ENCODE peak calls at places on chromosomes 11 and 22, in six cellular contexts. One of them, this sample, is unnamed.

GRCh38 chr22:30210235-30210831 is 36.2 kb downstream of the LIF start:
- DNase-seq in NCI-H1930: no peak
- DNase-seq in A172: peak; percentile 94
- DNase-seq in GM13976: peak; percentile 19
- DNase-seq in kidney glomerular epithelial cell: no peak
- DNase-seq in OCI-M1: no peak
- DNase-seq in this sample: no peak

GRCh38 chr11:71470956-71471355 is 18.0 kb downstream of the NADSYN1 start:
- DNase-seq in NCI-H1930: no peak
- DNase-seq in A172: no peak
- DNase-seq in GM13976: no peak
- DNase-seq in OCI-M1: no peak
- DNase-seq in kidney glomerular epithelial cell: no peak
- DNase-seq in this sample: no peak

GRCh38 chr22:31647516-31647915 is 14.5 kb downstream of the PISD start:
- DNase-seq in A172: no peak
- DNase-seq in kidney glomerular epithelial cell: peak; percentile 15
- DNase-seq in OCI-M1: no peak
- DNase-seq in NCI-H1930: no peak
- DNase-seq in GM13976: no peak
- DNase-seq in this sample: no peak

GRCh38 chr22:31870890-31871289 is 73.4 kb upstream of the YWHAH start:
- DNase-seq in kidney glomerular epithelial cell: no peak
- DNase-seq in A172: peak; percentile 38
- DNase-seq in GM13976: no peak
- DNase-seq in NCI-H1930: no peak
- DNase-seq in OCI-M1: no peak
- DNase-seq in this sample: no peak

GRCh38 chr11:420054-420910 is 5.5 kb upstream of the SIGIRR start:
- DNase-seq in kidney glomerular epithelial cell: no peak
- DNase-seq in OCI-M1: no peak
- DNase-seq in GM13976: no peak
- DNase-seq in A172: no peak
- DNase-seq in NCI-H1930: no peak
- DNase-seq in this sample: no peak

GRCh38 chr22:29907753-29908515 is 25.0 kb downstream of the MTMR3 start:
- DNase-seq in GM13976: no peak
- DNase-seq in A172: peak; percentile 91
- DNase-seq in kidney glomerular epithelial cell: peak; percentile 92
- DNase-seq in NCI-H1930: no peak
- DNase-seq in OCI-M1: peak; percentile 96
- DNase-seq in this sample: no peak

GRCh38 chr22:30340911-30341685 is 14.4 kb upstream of the TBC1D10A start:
- DNase-seq in OCI-M1: no peak
- DNase-seq in kidney glomerular epithelial cell: no peak
- DNase-seq in NCI-H1930: no peak
- DNase-seq in A172: no peak
- DNase-seq in GM13976: no peak
- DNase-seq in this sample: no peak

GRCh38 chr11:63761870-63762661 is 6.5 kb downstream of the ZFTA start:
- DNase-seq in OCI-M1: no peak
- DNase-seq in GM13976: no peak
- DNase-seq in A172: no peak
- DNase-seq in kidney glomerular epithelial cell: no peak
- DNase-seq in NCI-H1930: no peak
- DNase-seq in this sample: no peak

GRCh38 chr11:70068345-70068744 is 9.8 kb upstream of the ANO1 start:
- DNase-seq in A172: no peak
- DNase-seq in NCI-H1930: no peak
- DNase-seq in GM13976: no peak
- DNase-seq in kidney glomerular epithelial cell: no peak
- DNase-seq in OCI-M1: no peak
- DNase-seq in this sample: peak; percentile 33

This sample was measured in coronary artery.